ENCODE peak calls at places on chromosomes 5 and 9, in ten cellular contexts. V, K, R, N, Y, O, U, B, M and H are unnamed samples.

GRCh38 chr9:37534412-37534811 is 41.8 kb downstream of the FBXO10 start:
- DNase-seq in O (no peak), R (no peak), M (no peak), V (no peak), B (no peak), Y (no peak), U (no peak), N (no peak), K (no peak), H (no peak)

GRCh38 chr9:38224941-38225340 is 155.9 kb upstream of the SHB start:
- DNase-seq in K (no peak), B (no peak), U (no peak), V (no peak), O (no peak), R (no peak), M (no peak), N (no peak), Y (no peak), H (no peak)

GRCh38 chr9:12815895-12816294 is 41.1 kb downstream of the LURAP1L start:
- DNase-seq in Y (no peak), M (no peak), N (no peak), R (no peak), B (no peak), U (no peak), O (no peak), K (no peak), V (no peak), H (no peak)

GRCh38 chr9:101791938-101792337 is 53.5 kb upstream of the GRIN3A start:
- DNase-seq in V (peak), N (no peak), R (no peak), O (no peak), B (no peak), U (peak), Y (peak), M (no peak), K (no peak), H (peak)

GRCh38 chr5:111143910-111144309 is 51.8 kb downstream of the WDR36 start:
- DNase-seq in O (no peak), N (no peak), Y (no peak), U (no peak), B (no peak), K (no peak), M (no peak), V (no peak), R (peak), H (no peak)

GRCh38 chr5:139251281-139251687 is 42.3 kb upstream of the MATR3 start:
- DNase-seq in B (no peak), O (no peak), U (no peak), V (peak), K (peak), M (peak), R (no peak), N (no peak), Y (no peak), H (no peak)

GRCh38 chr9:73553295-73553694 is 401.6 kb downstream of the ANXA1 start:
- DNase-seq in N (no peak), O (no peak), M (no peak), R (no peak), K (no peak), V (no peak), Y (no peak), B (no peak), U (no peak), H (no peak)

GRCh38 chr5:23352437-23352836 is 155.0 kb upstream of the PRDM9 start:
- DNase-seq in V (peak), N (no peak), K (no peak), U (peak), R (no peak), Y (no peak), B (no peak), O (no peak), M (no peak), H (no peak)

GRCh38 chr5:137595680-137596079 is 96.6 kb upstream of the SPOCK1 start:
- DNase-seq in K (no peak), M (no peak), U (no peak), O (no peak), V (no peak), Y (no peak), B (no peak), R (no peak), N (no peak), H (no peak)

GRCh38 chr5:171223927-171224326 is 85.1 kb upstream of the TLX3 start:
- DNase-seq in U (no peak), V (no peak), B (no peak), Y (no peak), K (no peak), O (no peak), N (no peak), R (no peak), M (no peak), H (no peak)

GRCh38 chr9:124001445-124001799 is 10.1 kb upstream of the LHX2 start:
- DNase-seq in O (no peak), B (no peak), U (no peak), Y (no peak), R (no peak), M (no peak), K (no peak), V (no peak), N (peak), H (no peak)

GRCh38 chr9:135415586-135415985 is 64.0 kb upstream of the PPP1R26 start:
- DNase-seq in N (no peak), U (no peak), M (no peak), K (no peak), R (no peak), O (no peak), V (no peak), B (no peak), Y (no peak), H (no peak)
- TF ChIP-seq POLR2AphosphoS5 in N (no peak), U (no peak), M (no peak), K (no peak), R (no peak), O (no peak), V (no peak), B (no peak), Y (no peak), H (no peak)

DNA sequence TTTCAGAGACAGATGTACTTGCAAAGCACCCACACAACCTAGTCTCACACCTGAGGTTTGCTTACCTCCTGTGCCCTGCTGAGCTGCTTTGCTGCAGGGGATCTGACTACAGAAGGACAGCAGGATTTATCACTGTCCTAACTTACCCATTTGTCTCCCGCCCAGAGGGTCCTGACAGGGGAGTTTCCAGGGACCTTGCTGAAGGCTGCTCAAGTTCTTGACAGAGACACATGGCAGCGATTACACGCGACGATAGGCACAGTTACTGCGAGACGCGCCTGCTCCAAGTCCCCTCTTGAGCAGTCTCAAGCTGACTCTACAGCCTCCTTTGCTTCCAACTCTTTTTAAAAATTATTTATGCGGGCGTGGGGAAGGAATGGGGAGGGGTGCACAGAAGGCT is 24.6 kb upstream of the GALNT10 start:
- DNase-seq in R (no peak), U (peak), B (no peak), Y (no peak), K (no peak), N (no peak), M (no peak), V (no peak), O (no peak), H (no peak)
- TF ChIP-seq POLR2AphosphoS5 in R (no peak), U (no peak), B (no peak), Y (no peak), K (no peak), N (no peak), M (no peak), V (no peak), O (no peak), H (no peak)

GRCh38 chr9:121619989-121620673 is 31.3 kb upstream of the DAB2IP start:
- DNase-seq in N (no peak), U (no peak), Y (no peak), R (no peak), O (no peak), B (no peak), K (no peak), M (no peak), V (no peak), H (no peak)
- TF ChIP-seq POLR2AphosphoS5 in N (peak), U (no peak), Y (no peak), R (peak), O (no peak), B (no peak), K (no peak), M (no peak), V (no peak), H (no peak)

GRCh38 chr9:126207256-126207655 is 119.4 kb upstream of the MVB12B start:
- DNase-seq in O (no peak), U (no peak), B (no peak), V (no peak), M (no peak), Y (no peak), N (no peak), K (no peak), R (no peak), H (no peak)
- TF ChIP-seq POLR2AphosphoS5 in O (no peak), U (no peak), B (no peak), V (no peak), M (no peak), Y (no peak), N (no peak), K (no peak), R (no peak), H (no peak)

GRCh38 chr5:886716-887325 is 5.8 kb downstream of the BRD9 start:
- DNase-seq in O (no peak), K (peak), R (no peak), B (no peak), M (no peak), V (no peak), U (no peak), N (peak), Y (no peak), H (no peak)
- TF ChIP-seq POLR2AphosphoS5 in O (no peak), K (no peak), R (no peak), B (no peak), M (no peak), V (no peak), U (no peak), N (peak), Y (no peak), H (no peak)

GRCh38 chr5:177539411-177539810 is 15.0 kb downstream of the FAM193B start:
- DNase-seq in K (no peak), R (no peak), B (no peak), N (no peak), O (no peak), Y (no peak), U (no peak), V (no peak), M (no peak), H (no peak)
- TF ChIP-seq POLR2AphosphoS5 in K (no peak), R (peak), B (no peak), N (no peak), O (no peak), Y (no peak), U (no peak), V (no peak), M (no peak), H (no peak)

GRCh38 chr5:163505475-163506457 is at the start of gene MAT2B:
- DNase-seq in N (peak), K (peak), B (peak), M (peak), V (peak), U (peak), O (peak), R (peak), Y (peak), H (peak)
- TF ChIP-seq POLR2AphosphoS5 in N (peak), K (peak), B (peak), M (peak), V (peak), U (peak), O (peak), R (peak), Y (peak), H (peak)

DNA sequence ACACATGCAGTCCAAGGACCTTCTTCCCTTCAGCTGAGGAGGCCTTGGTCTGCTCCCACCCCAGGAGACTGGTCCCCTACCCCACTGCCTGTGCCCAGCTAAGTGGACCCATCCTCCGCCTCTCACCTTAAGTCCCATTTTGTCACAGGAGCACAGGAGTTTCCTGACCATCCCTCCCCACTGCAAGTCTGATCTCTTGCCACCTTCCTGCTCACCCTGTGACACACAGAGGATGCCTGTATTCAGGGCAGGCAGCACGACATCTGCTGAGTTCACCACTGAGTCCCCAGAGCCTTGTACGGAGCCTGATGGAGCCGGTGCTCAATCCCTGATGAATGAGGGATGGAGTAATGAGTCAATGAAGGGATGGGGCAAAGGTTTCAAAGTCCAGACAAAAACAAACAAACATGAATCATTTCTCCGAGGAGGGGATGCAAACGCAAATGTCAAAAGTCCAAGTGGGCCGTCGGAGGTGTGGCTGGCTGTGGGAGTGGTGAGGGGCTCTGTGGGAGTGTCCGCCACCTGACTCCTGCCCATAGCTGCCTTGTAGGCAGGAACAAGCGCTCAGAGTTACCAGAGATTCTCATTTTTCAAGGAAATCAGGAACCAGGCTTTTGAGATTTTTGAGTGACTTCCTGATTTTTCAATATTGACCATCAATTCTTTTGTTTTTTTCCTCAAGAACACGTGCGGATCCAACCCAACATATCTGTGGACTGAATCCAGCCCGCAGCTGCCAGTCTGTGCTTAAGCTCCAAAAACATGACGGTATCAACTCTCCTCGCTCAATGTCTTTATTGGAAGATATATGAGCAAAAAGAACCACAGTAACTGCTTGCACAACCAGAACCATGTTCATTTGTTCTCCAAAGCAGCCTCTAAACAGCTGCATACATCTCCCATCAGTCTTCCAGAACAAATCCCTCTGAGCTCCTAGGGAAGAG is 4.4 kb downstream of the RAPGEF1 start:
- DNase-seq in R (no peak), K (no peak), V (no peak), U (no peak), N (no peak), O (no peak), M (no peak), B (no peak), Y (no peak), H (no peak)
- TF ChIP-seq POLR2AphosphoS5 in R (no peak), K (no peak), V (no peak), U (no peak), N (no peak), O (no peak), M (peak), B (no peak), Y (no peak), H (no peak)